ENCODE peak calls at places on chromosomes 3 and 15, in six cellular contexts. One of them, this sample, is unnamed.

GRCh38 chr15:98713585-98714001 is 65.3 kb downstream of the IGF1R start:
- DNase-seq in endothelial cell: peak; percentile 17
- DNase-seq in thyroid gland: peak; percentile 49
- DNase-seq in posterior vena cava: no peak
- DNase-seq in caudate nucleus: no peak
- DNase-seq in stimulated activated CD4-positive, alpha-beta T cell treated with anti-CD3 and anti-CD28 coated beads, Interleukin-2, amount 100 ng/mL, for 48 hours: no peak
- DNase-seq in this sample: no peak

GRCh38 chr15:58407786-58408185 is 24.0 kb upstream of the LIPC start:
- DNase-seq in endothelial cell: no peak
- DNase-seq in thyroid gland: no peak
- DNase-seq in posterior vena cava: no peak
- DNase-seq in caudate nucleus: no peak
- DNase-seq in stimulated activated CD4-positive, alpha-beta T cell treated with anti-CD3 and anti-CD28 coated beads, Interleukin-2, amount 100 ng/mL, for 48 hours: no peak
- DNase-seq in this sample: no peak

GRCh38 chr15:41979493-41980266 is 7.3 kb upstream of the EHD4 start:
- DNase-seq in endothelial cell: no peak
- DNase-seq in thyroid gland: no peak
- DNase-seq in posterior vena cava: peak; percentile 15
- DNase-seq in caudate nucleus: no peak
- DNase-seq in stimulated activated CD4-positive, alpha-beta T cell treated with anti-CD3 and anti-CD28 coated beads, Interleukin-2, amount 100 ng/mL, for 48 hours: no peak
- DNase-seq in this sample: no peak

GRCh38 chr3:16494094-16494493 is 19.4 kb downstream of the RFTN1 start:
- DNase-seq in endothelial cell: no peak
- DNase-seq in thyroid gland: no peak
- DNase-seq in posterior vena cava: no peak
- DNase-seq in caudate nucleus: no peak
- DNase-seq in stimulated activated CD4-positive, alpha-beta T cell treated with anti-CD3 and anti-CD28 coated beads, Interleukin-2, amount 100 ng/mL, for 48 hours: no peak
- DNase-seq in this sample: no peak

GRCh38 chr3:197165890-197166289 is 132.5 kb downstream of the DLG1 start:
- DNase-seq in endothelial cell: no peak
- DNase-seq in thyroid gland: no peak
- DNase-seq in posterior vena cava: no peak
- DNase-seq in caudate nucleus: no peak
- DNase-seq in stimulated activated CD4-positive, alpha-beta T cell treated with anti-CD3 and anti-CD28 coated beads, Interleukin-2, amount 100 ng/mL, for 48 hours: no peak
- DNase-seq in this sample: no peak

GRCh38 chr3:46380471-46381215 is 9.9 kb downstream of the CCR5 start:
- DNase-seq in endothelial cell: no peak
- DNase-seq in thyroid gland: peak; percentile 36
- DNase-seq in posterior vena cava: no peak
- DNase-seq in caudate nucleus: no peak
- DNase-seq in stimulated activated CD4-positive, alpha-beta T cell treated with anti-CD3 and anti-CD28 coated beads, Interleukin-2, amount 100 ng/mL, for 48 hours: no peak
- DNase-seq in this sample: no peak

GRCh38 chr15:42343596-42344232 is 15.6 kb upstream of the CAPN3 start:
- DNase-seq in endothelial cell: no peak
- DNase-seq in thyroid gland: no peak
- DNase-seq in posterior vena cava: no peak
- DNase-seq in caudate nucleus: no peak
- DNase-seq in stimulated activated CD4-positive, alpha-beta T cell treated with anti-CD3 and anti-CD28 coated beads, Interleukin-2, amount 100 ng/mL, for 48 hours: no peak
- DNase-seq in this sample: no peak

GRCh38 chr15:39624806-39625205 is 43.9 kb downstream of the THBS1 start:
- DNase-seq in endothelial cell: no peak
- DNase-seq in thyroid gland: peak; percentile 21
- DNase-seq in posterior vena cava: peak; percentile 82
- DNase-seq in caudate nucleus: no peak
- DNase-seq in stimulated activated CD4-positive, alpha-beta T cell treated with anti-CD3 and anti-CD28 coated beads, Interleukin-2, amount 100 ng/mL, for 48 hours: no peak
- DNase-seq in this sample: no peak

GRCh38 chr3:161171113-161171512 is 50.0 kb upstream of the NMD3 start:
- DNase-seq in endothelial cell: no peak
- DNase-seq in thyroid gland: peak; percentile 15
- DNase-seq in posterior vena cava: peak; percentile 89
- DNase-seq in caudate nucleus: no peak
- DNase-seq in stimulated activated CD4-positive, alpha-beta T cell treated with anti-CD3 and anti-CD28 coated beads, Interleukin-2, amount 100 ng/mL, for 48 hours: no peak
- DNase-seq in this sample: no peak

GRCh38 chr3:106588739-106589138 is 719.9 kb upstream of the CBLB start:
- DNase-seq in endothelial cell: no peak
- DNase-seq in thyroid gland: no peak
- DNase-seq in posterior vena cava: no peak
- DNase-seq in caudate nucleus: no peak
- DNase-seq in stimulated activated CD4-positive, alpha-beta T cell treated with anti-CD3 and anti-CD28 coated beads, Interleukin-2, amount 100 ng/mL, for 48 hours: no peak
- DNase-seq in this sample: no peak

GRCh38 chr15:78360426-78360825 is 20.3 kb downstream of the CRABP1 start:
- DNase-seq in endothelial cell: no peak
- DNase-seq in thyroid gland: peak; percentile 58
- DNase-seq in posterior vena cava: peak; percentile 58
- DNase-seq in caudate nucleus: no peak
- DNase-seq in stimulated activated CD4-positive, alpha-beta T cell treated with anti-CD3 and anti-CD28 coated beads, Interleukin-2, amount 100 ng/mL, for 48 hours: no peak
- DNase-seq in this sample: no peak

GRCh38 chr3:134330895-134331810 is 43.1 kb downstream of the AMOTL2 start:
- DNase-seq in endothelial cell: no peak
- DNase-seq in thyroid gland: peak; percentile 41
- DNase-seq in posterior vena cava: peak; percentile 85
- DNase-seq in caudate nucleus: no peak
- DNase-seq in stimulated activated CD4-positive, alpha-beta T cell treated with anti-CD3 and anti-CD28 coated beads, Interleukin-2, amount 100 ng/mL, for 48 hours: no peak
- DNase-seq in this sample: no peak

GRCh38 chr3:119413603-119414280 is 49.7 kb downstream of the TMEM39A start:
- DNase-seq in endothelial cell: no peak
- DNase-seq in thyroid gland: no peak
- DNase-seq in posterior vena cava: no peak
- DNase-seq in caudate nucleus: no peak
- DNase-seq in stimulated activated CD4-positive, alpha-beta T cell treated with anti-CD3 and anti-CD28 coated beads, Interleukin-2, amount 100 ng/mL, for 48 hours: no peak
- DNase-seq in this sample: no peak

GRCh38 chr15:40253179-40253790 is 14.4 kb downstream of the PAK6 start:
- DNase-seq in endothelial cell: no peak
- DNase-seq in thyroid gland: peak; percentile 30
- DNase-seq in posterior vena cava: no peak
- DNase-seq in caudate nucleus: no peak
- DNase-seq in stimulated activated CD4-positive, alpha-beta T cell treated with anti-CD3 and anti-CD28 coated beads, Interleukin-2, amount 100 ng/mL, for 48 hours: no peak
- DNase-seq in this sample: no peak

GRCh38 chr3:132351222-132351806 is 34.1 kb downstream of the ACP3 start:
- DNase-seq in endothelial cell: no peak
- DNase-seq in thyroid gland: no peak
- DNase-seq in posterior vena cava: no peak
- DNase-seq in caudate nucleus: no peak
- DNase-seq in stimulated activated CD4-positive, alpha-beta T cell treated with anti-CD3 and anti-CD28 coated beads, Interleukin-2, amount 100 ng/mL, for 48 hours: no peak
- DNase-seq in this sample: no peak

GRCh38 chr3:141039573-141039972 is 11.6 kb upstream of the SPSB4 start:
- DNase-seq in endothelial cell: no peak
- DNase-seq in thyroid gland: peak; percentile 7
- DNase-seq in posterior vena cava: no peak
- DNase-seq in caudate nucleus: no peak
- DNase-seq in stimulated activated CD4-positive, alpha-beta T cell treated with anti-CD3 and anti-CD28 coated beads, Interleukin-2, amount 100 ng/mL, for 48 hours: no peak
- DNase-seq in this sample: no peak

GRCh38 chr15:81221449-81221848 is 24.8 kb downstream of the IL16 start:
- DNase-seq in endothelial cell: no peak
- DNase-seq in thyroid gland: no peak
- DNase-seq in posterior vena cava: no peak
- DNase-seq in caudate nucleus: no peak
- DNase-seq in stimulated activated CD4-positive, alpha-beta T cell treated with anti-CD3 and anti-CD28 coated beads, Interleukin-2, amount 100 ng/mL, for 48 hours: no peak
- DNase-seq in this sample: no peak

GRCh38 chr3:126888186-126888760 is 94.6 kb upstream of the PLXNA1 start:
- DNase-seq in endothelial cell: no peak
- DNase-seq in thyroid gland: no peak
- DNase-seq in posterior vena cava: no peak
- DNase-seq in caudate nucleus: no peak
- DNase-seq in stimulated activated CD4-positive, alpha-beta T cell treated with anti-CD3 and anti-CD28 coated beads, Interleukin-2, amount 100 ng/mL, for 48 hours: no peak
- DNase-seq in this sample: no peak

GRCh38 chr3:42906085-42906904 is at the start of gene ZNF662:
- DNase-seq in endothelial cell: no peak
- DNase-seq in thyroid gland: peak; percentile 66
- DNase-seq in posterior vena cava: peak; percentile 86
- DNase-seq in caudate nucleus: peak; percentile 11
- DNase-seq in stimulated activated CD4-positive, alpha-beta T cell treated with anti-CD3 and anti-CD28 coated beads, Interleukin-2, amount 100 ng/mL, for 48 hours: no peak
- DNase-seq in this sample: no peak

GRCh38 chr3:87269723-87270122 is 6.7 kb downstream of the POU1F1 start:
- DNase-seq in endothelial cell: no peak
- DNase-seq in thyroid gland: no peak
- DNase-seq in posterior vena cava: no peak
- DNase-seq in caudate nucleus: no peak
- DNase-seq in stimulated activated CD4-positive, alpha-beta T cell treated with anti-CD3 and anti-CD28 coated beads, Interleukin-2, amount 100 ng/mL, for 48 hours: no peak
- DNase-seq in this sample: no peak

GRCh38 chr3:117600112-117600511 is 890.5 kb downstream of the TUSC7 start:
- DNase-seq in endothelial cell: no peak
- DNase-seq in thyroid gland: no peak
- DNase-seq in posterior vena cava: no peak
- DNase-seq in caudate nucleus: no peak
- DNase-seq in stimulated activated CD4-positive, alpha-beta T cell treated with anti-CD3 and anti-CD28 coated beads, Interleukin-2, amount 100 ng/mL, for 48 hours: no peak
- DNase-seq in this sample: no peak

GRCh38 chr3:38563070-38563901 is 67.1 kb downstream of the EXOG start:
- DNase-seq in endothelial cell: no peak
- DNase-seq in thyroid gland: no peak
- DNase-seq in posterior vena cava: peak; percentile 66
- DNase-seq in caudate nucleus: no peak
- DNase-seq in stimulated activated CD4-positive, alpha-beta T cell treated with anti-CD3 and anti-CD28 coated beads, Interleukin-2, amount 100 ng/mL, for 48 hours: no peak
- DNase-seq in this sample: no peak

This sample was measured in HL-60.